ENCODE peak calls at places on chromosomes 11 and 22, in five cellular contexts. T is body of pancreas; F is psoas muscle; R is CD8-positive, alpha-beta memory T cell; K is naive thymus-derived CD4-positive, alpha-beta T cell. W is an unnamed sample. For H3K4me1 and H3K9me3, the result is how much of the 10 kb centered on the place peaks cover.

GRCh38 chr22:43228330-43228729 is 41.4 kb upstream of the TTLL12 start:
- DNase-seq in T (peak), F (no peak), R (no peak), K (no peak), W (no peak)

GRCh38 chr11:22304337-22304961 is 33.7 kb upstream of the SLC17A6 start:
- DNase-seq in T (no peak), F (no peak), R (no peak), K (no peak), W (peak)

GRCh38 chr22:45905924-45906865 is 70.8 kb downstream of the WNT7B start:
- DNase-seq in T (peak), F (peak), R (no peak), K (no peak), W (no peak)

GRCh38 chr11:23078289-23078971 is 218.2 kb upstream of the CCDC179 start:
- DNase-seq in T (no peak), F (no peak), R (no peak), K (no peak), W (no peak)

GRCh38 chr22:29877620-29878019 is 5.4 kb upstream of the MTMR3 start:
- DNase-seq in T (no peak), F (no peak), R (no peak), K (no peak), W (no peak)

GRCh38 chr22:27206001-27206746 is 548.8 kb downstream of the MIAT start:
- DNase-seq in T (no peak), F (no peak), R (no peak), K (no peak), W (no peak)

GRCh38 chr22:30212363-30212995 is 34.1 kb downstream of the LIF start:
- DNase-seq in T (peak), F (peak), R (no peak), K (no peak), W (no peak)

GRCh38 chr11:76410771-76411423 is 29.8 kb downstream of the GVQW3 start:
- DNase-seq in T (no peak), F (no peak), R (no peak), K (no peak), W (no peak)

GRCh38 chr11:23413057-23413456 is 552.8 kb upstream of the CCDC179 start:
- DNase-seq in T (no peak), F (no peak), R (no peak), K (no peak), W (no peak)

GRCh38 chr11:47966621-47967020 is 13.7 kb upstream of the PTPRJ start:
- DNase-seq in T (no peak), F (no peak), R (no peak), K (no peak), W (no peak)

GRCh38 chr11:2557381-2557780 is 112.6 kb downstream of the KCNQ1 start:
- DNase-seq in T (no peak), F (no peak), R (no peak), K (no peak), W (no peak)

GRCh38 chr11:84981296-84981695 is 645.8 kb downstream of the DLG2 start:
- DNase-seq in T (no peak), F (no peak), R (no peak), K (no peak), W (no peak)

GRCh38 chr11:86593833-86594232 is 78.6 kb downstream of the ME3 start:
- DNase-seq in T (no peak), F (no peak), R (no peak), K (no peak), W (no peak)

GRCh38 chr11:9574556-9574805 is 1.0 kb downstream of the WEE1 start:
- DNase-seq in T (peak), F (peak), R (peak), K (no peak), W (no peak)

GRCh38 chr11:116276051-116277044 is 496.4 kb downstream of the BUD13 start:
- DNase-seq in T (peak), F (peak), R (peak), K (peak), W (peak)

GRCh38 chr22:26556904-26557303 is 33.0 kb downstream of the TPST2 start:
- DNase-seq in T (peak), F (peak), R (no peak), K (no peak), W (no peak)

GRCh38 chr11:79055866-79056632 is 384.8 kb downstream of the TENM4 start:
- DNase-seq in T (no peak), F (no peak), R (no peak), K (no peak), W (no peak)

GRCh38 chr11:40722179-40722795 is 737.2 kb downstream of the LRRC4C start:
- DNase-seq in T (peak), F (no peak), R (no peak), K (no peak), W (no peak)

GRCh38 chr11:2377511-2378443 is 667 bp downstream of the CD81 start:
- DNase-seq in T (peak), F (peak), R (peak), K (no peak), W (peak)

GRCh38 chr11:61027141-61027840 is 55.8 kb downstream of the CD6 start:
- DNase-seq in T (no peak), F (no peak), R (no peak), K (no peak), W (no peak)

GRCh38 chr22:23144432-23144831 is 845 bp upstream of the RAB36 start:
- DNase-seq in T (no peak), F (no peak), R (no peak), K (no peak), W (no peak)

GRCh38 chr11:86463955-86464354 is 89.3 kb downstream of the CCDC81 start:
- DNase-seq in T (no peak), F (no peak), R (no peak), K (no peak), W (no peak)

GRCh38 chr22:40703174-40703573 is 23.9 kb downstream of the MCHR1 start:
- DNase-seq in T (no peak), F (no peak), R (no peak), K (no peak), W (no peak)

GRCh38 chr11:103529217-103529684 is 420.0 kb downstream of the DYNC2H1 start:
- DNase-seq in T (no peak), F (no peak), R (no peak), K (no peak), W (no peak)

GRCh38 chr22:39498368-39498767 is 3.7 kb upstream of the MIEF1 start:
- DNase-seq in T (no peak), F (no peak), R (no peak), K (no peak), W (no peak)

GRCh38 chr22:37957232-37957631 is 3.7 kb downstream of the POLR2F start:
- DNase-seq in T (no peak), F (no peak), R (no peak), K (no peak), W (no peak)

GRCh38 chr11:130166457-130166784 is 6.8 kb downstream of the ST14 start:
- DNase-seq in T (no peak), F (no peak), R (no peak), K (no peak), W (no peak)

GRCh38 chr11:2583605-2583958 is 116.2 kb downstream of the KCNQ1OT1 start:
- DNase-seq in T (no peak), F (no peak), R (no peak), K (no peak), W (no peak)

GRCh38 chr11:34311126-34311525 is 46.7 kb downstream of the ABTB2 start:
- DNase-seq in T (no peak), F (peak), R (no peak), K (no peak), W (no peak)

GRCh38 chr11:73622920-73623593 is 23.3 kb upstream of the PLEKHB1 start:
- DNase-seq in T (no peak), F (no peak), R (no peak), K (no peak), W (no peak)

GRCh38 chr11:71384561-71384960 is 63.6 kb downstream of the DHCR7 start:
- DNase-seq in T (no peak), F (peak), R (no peak), K (no peak), W (no peak)

GRCh38 chr22:27965547-27965946 is 46.5 kb upstream of the PITPNB start:
- DNase-seq in T (no peak), F (no peak), R (no peak), K (no peak), W (no peak)

GRCh38 chr11:93497575-93497974 is 45.6 kb downstream of the SMCO4 start:
- DNase-seq in T (no peak), F (no peak), R (no peak), K (no peak), W (no peak)

GRCh38 chr11:18617688-18618340 is 16.3 kb downstream of the SPTY2D1 start:
- DNase-seq in T (no peak), F (no peak), R (peak), K (peak), W (peak)

GRCh38 chr22:39278040-39278439 is 33.3 kb upstream of the PDGFB start:
- DNase-seq in T (no peak), F (peak), R (no peak), K (no peak), W (no peak)

GRCh38 chr22:28148816-28149465 is 229.9 kb upstream of the PITPNB start:
- DNase-seq in T (no peak), F (no peak), R (no peak), K (no peak), W (no peak)

GRCh38 chr11:33557201-33557600 is 143.4 kb downstream of the C11orf91 start:
- DNase-seq in T (no peak), F (no peak), R (no peak), K (no peak), W (no peak)

GRCh38 chr22:42202669-42203068 is 67.8 kb downstream of the TCF20 start:
- DNase-seq in T (no peak), F (no peak), R (peak), K (no peak), W (peak)

DNA sequence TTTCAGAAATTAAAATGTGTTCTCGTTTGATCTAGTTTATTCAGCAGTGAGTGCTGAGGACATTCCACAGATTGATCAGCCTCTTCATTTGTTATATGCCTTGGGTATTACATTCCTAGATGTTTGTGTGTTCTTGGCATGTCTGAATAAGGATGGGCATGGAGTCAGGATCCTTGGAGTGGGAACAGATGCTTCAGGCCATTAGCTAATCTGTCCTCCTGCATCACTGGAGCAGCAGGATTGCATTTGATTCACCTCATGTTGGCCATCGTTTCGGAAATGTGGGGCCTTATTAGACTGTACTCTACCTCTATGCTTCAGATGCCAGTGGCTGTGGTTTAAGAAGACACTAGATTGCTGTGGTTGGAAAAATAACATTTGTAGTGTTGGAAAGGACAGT is 190.6 kb downstream of the FAT3 start:
- DNase-seq in T (no peak), F (no peak), R (no peak), K (no peak), W (no peak)
- H3K27ac ChIP-seq in T (no peak), F (no peak), R (no peak), K (no peak), W (no peak)

DNA sequence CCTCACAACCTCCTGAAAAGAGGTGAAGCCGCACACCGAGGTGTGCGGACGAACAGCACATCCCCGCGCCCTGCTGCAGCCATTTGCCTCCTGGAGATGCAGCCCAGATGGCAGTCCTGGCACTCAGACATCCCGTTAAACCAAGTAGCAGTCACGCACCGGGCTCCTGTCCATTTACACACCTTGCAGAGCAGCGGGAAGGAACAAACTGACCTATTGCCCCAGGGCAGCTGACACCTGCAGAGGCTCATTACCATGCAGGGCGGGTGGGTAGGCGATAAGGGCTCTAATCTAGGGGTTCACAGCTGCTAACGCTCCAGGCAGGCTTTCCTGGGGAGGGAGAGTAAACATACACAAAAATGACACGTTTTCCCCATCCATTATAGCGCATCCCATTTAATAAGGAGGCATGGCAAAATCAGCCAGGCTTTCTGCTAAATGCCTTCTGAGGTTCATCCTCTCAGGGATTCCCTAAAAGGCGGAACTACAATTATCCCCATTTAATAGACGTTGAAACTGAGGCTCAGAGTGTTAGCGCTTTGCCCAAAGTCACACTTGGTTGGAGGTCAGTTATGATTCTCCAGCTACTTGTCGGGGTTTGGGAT is 788 bp upstream of the EHBP1L1 start:
- DNase-seq in T (peak), F (no peak), R (no peak), K (no peak), W (no peak)
- H3K4me1 ChIP-seq in T (half or more), F (half or more), R (half or more), K (under half), W (half or more)

GRCh38 chr11:1092919-1093318 is 18.2 kb downstream of the MUC2 start:
- DNase-seq in T (no peak), F (peak), R (no peak), K (no peak), W (no peak)

GRCh38 chr11:1092145-1092670 is 17.5 kb downstream of the MUC2 start:
- DNase-seq in T (no peak), F (peak), R (no peak), K (no peak), W (no peak)

GRCh38 chr11:1090600-1091331 is 16.1 kb downstream of the MUC2 start:
- DNase-seq in T (no peak), F (no peak), R (no peak), K (no peak), W (no peak)

GRCh38 chr11:1089738-1090599 is 15.3 kb downstream of the MUC2 start:
- DNase-seq in T (no peak), F (peak), R (no peak), K (no peak), W (no peak)

GRCh38 chr11:1091332-1092083 is 16.8 kb downstream of the MUC2 start:
- DNase-seq in T (no peak), F (peak), R (no peak), K (no peak), W (no peak)
- H3K9me3 ChIP-seq in T (under half), F (under half), R (under half), K (under half), W (under half)

DNA sequence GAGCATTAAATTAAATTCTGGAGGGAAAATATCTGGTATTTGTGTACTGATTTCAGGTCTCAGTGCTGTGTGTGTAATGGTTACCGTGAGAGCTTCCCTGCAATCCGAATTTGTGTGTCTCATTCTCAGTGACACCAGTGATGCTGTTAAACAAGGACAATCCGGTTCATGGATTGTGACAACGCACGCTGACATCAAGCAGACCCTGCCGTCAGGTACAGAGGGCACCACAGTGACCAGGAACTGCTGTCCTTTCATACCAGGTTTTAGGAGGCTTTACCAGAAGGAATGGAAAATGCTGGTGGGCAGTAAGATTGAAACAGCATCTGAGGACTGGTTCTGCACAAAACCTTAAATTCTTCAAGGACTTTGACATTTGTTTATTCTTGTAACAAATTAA is 30.5 kb upstream of the PLET1 start:
- DNase-seq in T (no peak), F (no peak), R (no peak), K (no peak), W (no peak)
- H3K27ac ChIP-seq in T (no peak), F (peak), R (no peak), K (no peak), W (no peak)

GRCh38 chr11:67606477-67607295 is at the start of gene NDUFV1:
- DNase-seq in T (peak), F (peak), R (peak), K (peak), W (peak)
- H3K4me1 ChIP-seq in T (under half), F (under half), R (under half), K (under half), W (under half)

DNA sequence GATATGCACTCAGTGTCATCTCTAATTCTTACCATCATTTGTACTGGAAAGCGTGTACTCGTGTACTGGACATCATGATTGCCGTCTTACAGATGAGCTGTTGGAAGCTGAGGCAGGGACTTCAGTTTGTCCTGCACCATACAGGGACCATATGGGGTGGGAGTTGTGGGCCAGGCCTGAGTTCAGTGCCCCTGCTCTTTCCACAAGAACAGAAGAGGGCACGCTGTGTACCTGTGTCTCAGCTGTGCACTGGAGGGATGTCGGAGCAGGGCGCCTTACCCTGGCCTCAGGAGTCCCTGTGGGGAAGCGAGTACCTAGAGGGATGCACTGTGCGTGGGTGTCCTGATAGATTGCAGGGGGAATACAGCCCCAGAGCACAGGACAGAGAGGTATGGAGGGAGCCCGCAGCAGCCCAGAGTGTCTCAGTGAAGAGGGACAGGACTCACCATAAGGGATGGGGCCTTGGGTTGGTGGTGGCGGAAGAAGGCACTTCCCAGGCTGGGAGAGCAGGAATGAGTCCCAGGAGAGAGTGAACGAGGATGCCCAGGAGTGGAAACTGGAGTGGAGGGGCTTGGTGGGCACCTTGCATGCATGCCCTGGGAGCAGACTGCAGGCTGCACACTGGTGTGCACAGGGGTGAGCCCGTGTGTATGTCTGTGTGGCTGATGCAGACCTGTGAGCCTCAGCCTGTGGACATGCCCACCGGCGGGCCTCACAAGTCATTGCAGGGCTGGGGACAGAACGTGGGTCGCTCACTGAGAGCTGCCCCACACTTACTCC is 329.7 kb downstream of the TBC1D22A start:
- DNase-seq in T (no peak), F (no peak), R (no peak), K (no peak), W (no peak)
- H3K9me3 ChIP-seq in T (under half), F (under half), R (under half), K (under half), W (under half)

GRCh38 chr11:68524681-68525080 is 64.1 kb downstream of the PPP6R3 start:
- DNase-seq in T (no peak), F (no peak), R (no peak), K (no peak), W (no peak)
- H3K27ac ChIP-seq in T (no peak), F (peak), R (no peak), K (no peak), W (no peak)